ENCODE peak calls at places on chromosomes 11 and 22, in eight cellular contexts. M, Z, D, S, A, P, K and E are unnamed samples.

GRCh38 chr11:90747057-90747456 is 524.2 kb upstream of the CHORDC1 start:
- DNase-seq in P (no peak), Z (no peak), S (no peak), K (no peak), A (no peak), M (no peak), D (no peak), E (peak)

GRCh38 chr22:39007177-39007576 is 6.9 kb upstream of the APOBEC3C start:
- DNase-seq in A (no peak), Z (no peak), D (no peak), M (no peak), S (no peak), K (no peak), P (no peak), E (no peak)

GRCh38 chr11:21774212-21774611 is 418.7 kb upstream of the ANO5 start:
- DNase-seq in K (no peak), M (no peak), Z (no peak), S (no peak), A (peak), D (no peak), P (no peak), E (peak)

GRCh38 chr11:8321876-8322275 is 58.2 kb upstream of the LMO1 start:
- DNase-seq in K (no peak), P (no peak), A (no peak), M (no peak), S (no peak), D (no peak), Z (no peak), E (no peak)

GRCh38 chr22:40325315-40325714 is 21.0 kb upstream of the ADSL start:
- DNase-seq in P (peak), K (no peak), M (peak), Z (peak), A (no peak), D (peak), S (no peak), E (no peak)

GRCh38 chr11:134406264-134407185 is 5.5 kb downstream of the B3GAT1 start:
- DNase-seq in S (no peak), A (no peak), M (no peak), Z (no peak), P (no peak), D (no peak), K (no peak), E (peak)

GRCh38 chr11:23112987-23113886 is 253.0 kb upstream of the CCDC179 start:
- DNase-seq in P (no peak), D (no peak), Z (no peak), A (no peak), M (no peak), K (peak), S (peak), E (peak)

GRCh38 chr11:11148104-11148509 is 204.9 kb downstream of the CSNK2A3 start:
- DNase-seq in S (peak), D (no peak), Z (peak), M (no peak), K (peak), A (no peak), P (no peak), E (peak)

GRCh38 chr22:45192701-45193187 is 29.0 kb downstream of the NUP50 start:
- DNase-seq in P (no peak), S (no peak), A (no peak), M (no peak), D (no peak), K (no peak), Z (no peak), E (no peak)

GRCh38 chr11:62753736-62754603 is at the start of gene ZBTB3:
- DNase-seq in P (peak), K (peak), A (peak), S (peak), Z (peak), M (peak), D (peak), E (peak)

GRCh38 chr11:76329084-76329648 is 51.8 kb downstream of the THAP12 start:
- DNase-seq in K (no peak), Z (no peak), P (no peak), M (no peak), A (no peak), S (no peak), D (no peak), E (no peak)

GRCh38 chr11:33125025-33125424 is 36.3 kb downstream of the CSTF3 start:
- DNase-seq in D (no peak), Z (no peak), A (no peak), K (no peak), P (no peak), M (no peak), S (no peak), E (no peak)

GRCh38 chr11:64180871-64181270 is 5.1 kb upstream of the STIP1 start:
- DNase-seq in Z (no peak), S (no peak), A (no peak), M (no peak), K (no peak), P (no peak), D (no peak), E (no peak)

GRCh38 chr22:47012589-47013365 is 250.3 kb downstream of the TBC1D22A start:
- DNase-seq in Z (no peak), P (no peak), A (no peak), D (no peak), M (no peak), K (no peak), S (no peak), E (peak)

GRCh38 chr11:12771875-12772274 is 97.7 kb downstream of the TEAD1 start:
- DNase-seq in Z (no peak), A (no peak), M (no peak), K (no peak), P (no peak), S (no peak), D (no peak), E (no peak)

GRCh38 chr11:104462346-104462745 is 298.4 kb upstream of the PDGFD start:
- DNase-seq in P (no peak), A (no peak), D (no peak), Z (no peak), S (no peak), M (no peak), K (no peak), E (peak)

GRCh38 chr11:70024036-70024772 is 53.9 kb upstream of the ANO1 start:
- DNase-seq in A (no peak), S (no peak), M (no peak), D (no peak), K (no peak), Z (no peak), P (no peak), E (no peak)

GRCh38 chr11:69241075-69241740 is 52.7 kb upstream of the MYEOV start:
- DNase-seq in Z (no peak), K (no peak), P (no peak), D (no peak), M (peak), S (no peak), A (no peak), E (no peak)

GRCh38 chr11:123590296-123590912 is 64.0 kb downstream of the SCN3B start:
- DNase-seq in Z (no peak), M (no peak), S (peak), K (peak), P (no peak), D (no peak), A (no peak), E (peak)

GRCh38 chr11:26943636-26944035 is 50.3 kb upstream of the FIBIN start:
- DNase-seq in M (no peak), S (no peak), K (no peak), D (no peak), A (no peak), Z (no peak), P (no peak), E (no peak)

GRCh38 chr11:43697679-43698078 is 17.1 kb downstream of the HSD17B12 start:
- DNase-seq in S (no peak), A (no peak), D (no peak), M (no peak), K (no peak), Z (no peak), P (no peak), E (no peak)

GRCh38 chr22:46051646-46052045 is 74.7 kb upstream of the WNT7B start:
- DNase-seq in P (no peak), S (no peak), K (no peak), M (no peak), A (no peak), D (no peak), Z (no peak), E (no peak)

GRCh38 chr11:60087239-60087638 is 1.2 kb upstream of the MS4A2 start:
- DNase-seq in Z (no peak), A (no peak), D (no peak), P (no peak), M (no peak), K (no peak), S (no peak), E (no peak)

GRCh38 chr11:79087238-79087956 is 353.4 kb downstream of the TENM4 start:
- DNase-seq in D (no peak), S (no peak), P (no peak), M (no peak), A (no peak), Z (no peak), K (no peak), E (peak)

GRCh38 chr11:112961751-112962747 is 829 bp downstream of the NCAM1 start:
- DNase-seq in M (no peak), K (no peak), S (no peak), P (no peak), D (no peak), A (peak), Z (no peak), E (no peak)

GRCh38 chr11:93770160-93770559 is 13.9 kb upstream of the MED17 start:
- DNase-seq in S (no peak), K (no peak), P (no peak), A (no peak), M (no peak), D (no peak), Z (no peak), E (no peak)

GRCh38 chr11:44797051-44797450 is 70.3 kb downstream of the TSPAN18 start:
- DNase-seq in P (no peak), Z (no peak), M (no peak), D (no peak), A (no peak), K (no peak), S (no peak), E (no peak)

GRCh38 chr22:42623301-42623751 is 8.6 kb upstream of the POLDIP3 start:
- DNase-seq in S (no peak), M (no peak), A (no peak), D (no peak), P (no peak), Z (no peak), K (no peak), E (no peak)

GRCh38 chr11:34154059-34154875 is 48.8 kb downstream of the NAT10 start:
- DNase-seq in Z (no peak), A (no peak), D (no peak), M (no peak), P (no peak), K (no peak), S (no peak), E (no peak)

GRCh38 chr11:2804701-2805387 is 80.7 kb downstream of the CDKN1C start:
- DNase-seq in A (peak), D (no peak), P (no peak), M (no peak), K (no peak), S (no peak), Z (no peak), E (no peak)

GRCh38 chr22:45429921-45430775 is 16.7 kb downstream of the RIBC2 start:
- DNase-seq in A (no peak), K (no peak), M (no peak), Z (no peak), P (no peak), D (no peak), S (no peak), E (no peak)

GRCh38 chr11:267491-267994 is 10.7 kb upstream of the NLRP6 start:
- DNase-seq in M (peak), A (no peak), P (no peak), D (peak), S (no peak), K (no peak), Z (peak), E (no peak)

GRCh38 chr11:8477680-8478079 is 116.3 kb downstream of the STK33 start:
- DNase-seq in A (no peak), D (no peak), P (no peak), Z (no peak), K (no peak), M (no peak), S (no peak), E (no peak)

GRCh38 chr11:121418625-121419114 is 33.4 kb upstream of the SORL1 start:
- DNase-seq in A (no peak), S (no peak), K (peak), D (peak), M (no peak), Z (no peak), P (no peak), E (no peak)

GRCh38 chr11:11572386-11572785 is 49.4 kb downstream of the GALNT18 start:
- DNase-seq in A (no peak), P (no peak), D (no peak), M (no peak), Z (no peak), K (no peak), S (no peak), E (no peak)

GRCh38 chr11:110565690-110566336 is 136.1 kb downstream of the FDX1 start:
- DNase-seq in M (no peak), K (no peak), Z (no peak), S (peak), D (no peak), P (no peak), A (no peak), E (peak)

GRCh38 chr22:26552466-26552865 is 37.5 kb downstream of the TPST2 start:
- DNase-seq in Z (no peak), D (no peak), S (no peak), K (no peak), A (no peak), M (no peak), P (no peak), E (no peak)

GRCh38 chr22:19891350-19892248 is 36.9 kb upstream of the GNB1L start:
- DNase-seq in P (peak), Z (peak), A (no peak), D (peak), M (peak), K (peak), S (no peak), E (peak)

GRCh38 chr22:41822289-41823057 is 10.4 kb upstream of the SREBF2 start:
- DNase-seq in M (no peak), K (no peak), A (no peak), P (no peak), S (peak), Z (no peak), D (peak), E (peak)